ENCODE peak calls at places on chromosomes 16 and 17, in nine cellular contexts. One of them, this sample, is unnamed.

GRCh38 chr17:7326186-7326585 is 2.9 kb downstream of the NEURL4 start:
- DNase-seq in heart right ventricle: no peak
- DNase-seq in CD4-positive, alpha-beta T cell: no peak
- DNase-seq in HCT116: no peak
- DNase-seq in heart left ventricle: no peak
- DNase-seq in Panc1: no peak
- DNase-seq in fibroblast of lung: no peak
- DNase-seq in CD8-positive, alpha-beta T cell: no peak
- DNase-seq in endothelial cell of umbilical vein: no peak
- DNase-seq in this sample: no peak

GRCh38 chr16:31487720-31488629 is 5.1 kb downstream of the SLC5A2 start:
- DNase-seq in heart right ventricle: peak
- DNase-seq in CD4-positive, alpha-beta T cell: peak
- DNase-seq in HCT116: no peak
- DNase-seq in heart left ventricle: peak
- DNase-seq in Panc1: no peak
- DNase-seq in fibroblast of lung: peak
- DNase-seq in CD8-positive, alpha-beta T cell: peak
- DNase-seq in endothelial cell of umbilical vein: peak
- DNase-seq in this sample: peak

GRCh38 chr16:57637424-57637823 is 9.0 kb downstream of the ADGRG1 start:
- DNase-seq in heart right ventricle: peak
- DNase-seq in CD4-positive, alpha-beta T cell: no peak
- DNase-seq in HCT116: no peak
- DNase-seq in heart left ventricle: no peak
- DNase-seq in Panc1: no peak
- DNase-seq in fibroblast of lung: no peak
- DNase-seq in CD8-positive, alpha-beta T cell: no peak
- DNase-seq in endothelial cell of umbilical vein: peak
- DNase-seq in this sample: no peak

GRCh38 chr16:84810518-84811273 is 9.1 kb upstream of the CRISPLD2 start:
- DNase-seq in heart right ventricle: no peak
- DNase-seq in CD4-positive, alpha-beta T cell: no peak
- DNase-seq in HCT116: no peak
- DNase-seq in heart left ventricle: no peak
- DNase-seq in Panc1: no peak
- DNase-seq in fibroblast of lung: peak
- DNase-seq in CD8-positive, alpha-beta T cell: no peak
- DNase-seq in endothelial cell of umbilical vein: no peak
- DNase-seq in this sample: no peak

GRCh38 chr16:22670551-22670970 is 143.4 kb upstream of the HS3ST2 start:
- DNase-seq in heart right ventricle: no peak
- DNase-seq in CD4-positive, alpha-beta T cell: no peak
- DNase-seq in HCT116: peak
- DNase-seq in heart left ventricle: no peak
- DNase-seq in Panc1: no peak
- DNase-seq in fibroblast of lung: no peak
- DNase-seq in CD8-positive, alpha-beta T cell: no peak
- DNase-seq in endothelial cell of umbilical vein: no peak
- DNase-seq in this sample: no peak

GRCh38 chr17:12666718-12667117 is 1.0 kb downstream of the MYOCD start:
- DNase-seq in heart right ventricle: no peak
- DNase-seq in CD4-positive, alpha-beta T cell: no peak
- DNase-seq in HCT116: no peak
- DNase-seq in heart left ventricle: no peak
- DNase-seq in Panc1: no peak
- DNase-seq in fibroblast of lung: no peak
- DNase-seq in CD8-positive, alpha-beta T cell: no peak
- DNase-seq in endothelial cell of umbilical vein: no peak
- DNase-seq in this sample: no peak

GRCh38 chr16:29876186-29876577 is 13.2 kb upstream of the CDIPT start:
- DNase-seq in heart right ventricle: no peak
- DNase-seq in CD4-positive, alpha-beta T cell: no peak
- DNase-seq in HCT116: no peak
- DNase-seq in heart left ventricle: no peak
- DNase-seq in Panc1: no peak
- DNase-seq in fibroblast of lung: no peak
- DNase-seq in CD8-positive, alpha-beta T cell: no peak
- DNase-seq in endothelial cell of umbilical vein: no peak
- DNase-seq in this sample: no peak

GRCh38 chr16:78198299-78198698 is 98.8 kb downstream of the WWOX start:
- DNase-seq in heart right ventricle: no peak
- DNase-seq in CD4-positive, alpha-beta T cell: no peak
- DNase-seq in HCT116: no peak
- DNase-seq in heart left ventricle: no peak
- DNase-seq in Panc1: no peak
- DNase-seq in fibroblast of lung: no peak
- DNase-seq in CD8-positive, alpha-beta T cell: no peak
- DNase-seq in endothelial cell of umbilical vein: no peak
- DNase-seq in this sample: no peak

GRCh38 chr17:80743181-80743771 is 198.6 kb downstream of the RPTOR start:
- DNase-seq in heart right ventricle: no peak
- DNase-seq in CD4-positive, alpha-beta T cell: peak
- DNase-seq in HCT116: no peak
- DNase-seq in heart left ventricle: no peak
- DNase-seq in Panc1: no peak
- DNase-seq in fibroblast of lung: peak
- DNase-seq in CD8-positive, alpha-beta T cell: peak
- DNase-seq in endothelial cell of umbilical vein: no peak
- DNase-seq in this sample: peak

GRCh38 chr17:65055708-65056638 is 567 bp downstream of the GNA13 start:
- DNase-seq in heart right ventricle: peak
- DNase-seq in CD4-positive, alpha-beta T cell: peak
- DNase-seq in HCT116: peak
- DNase-seq in heart left ventricle: peak
- DNase-seq in Panc1: no peak
- DNase-seq in fibroblast of lung: peak
- DNase-seq in CD8-positive, alpha-beta T cell: peak
- DNase-seq in endothelial cell of umbilical vein: peak
- DNase-seq in this sample: peak

GRCh38 chr16:65547799-65548446 is 426.1 kb upstream of the CDH11 start:
- DNase-seq in heart right ventricle: no peak
- DNase-seq in CD4-positive, alpha-beta T cell: no peak
- DNase-seq in HCT116: no peak
- DNase-seq in heart left ventricle: no peak
- DNase-seq in Panc1: no peak
- DNase-seq in fibroblast of lung: peak
- DNase-seq in CD8-positive, alpha-beta T cell: no peak
- DNase-seq in endothelial cell of umbilical vein: no peak
- DNase-seq in this sample: no peak

GRCh38 chr17:7497228-7497627 is 13.1 kb downstream of the POLR2A start:
- DNase-seq in heart right ventricle: no peak
- DNase-seq in CD4-positive, alpha-beta T cell: no peak
- DNase-seq in HCT116: no peak
- DNase-seq in heart left ventricle: no peak
- DNase-seq in Panc1: no peak
- DNase-seq in fibroblast of lung: no peak
- DNase-seq in CD8-positive, alpha-beta T cell: no peak
- DNase-seq in endothelial cell of umbilical vein: peak
- DNase-seq in this sample: no peak

GRCh38 chr17:49573510-49574282 is 2.0 kb upstream of the NXPH3 start:
- DNase-seq in heart right ventricle: no peak
- DNase-seq in CD4-positive, alpha-beta T cell: no peak
- DNase-seq in HCT116: no peak
- DNase-seq in heart left ventricle: no peak
- DNase-seq in Panc1: no peak
- DNase-seq in fibroblast of lung: no peak
- DNase-seq in CD8-positive, alpha-beta T cell: no peak
- DNase-seq in endothelial cell of umbilical vein: no peak
- DNase-seq in this sample: no peak

GRCh38 chr17:60091908-60092331 is 13.2 kb upstream of the HEATR6 start:
- DNase-seq in heart right ventricle: no peak
- DNase-seq in CD4-positive, alpha-beta T cell: no peak
- DNase-seq in HCT116: no peak
- DNase-seq in heart left ventricle: no peak
- DNase-seq in Panc1: no peak
- DNase-seq in fibroblast of lung: peak
- DNase-seq in CD8-positive, alpha-beta T cell: no peak
- DNase-seq in endothelial cell of umbilical vein: peak
- DNase-seq in this sample: no peak

GRCh38 chr16:12455287-12455798 is 348.3 kb downstream of the CPPED1 start:
- DNase-seq in heart right ventricle: peak
- DNase-seq in CD4-positive, alpha-beta T cell: no peak
- DNase-seq in HCT116: peak
- DNase-seq in heart left ventricle: peak
- DNase-seq in Panc1: peak
- DNase-seq in fibroblast of lung: peak
- DNase-seq in CD8-positive, alpha-beta T cell: no peak
- DNase-seq in endothelial cell of umbilical vein: peak
- DNase-seq in this sample: peak

GRCh38 chr16:56382901-56383355 is 42.4 kb downstream of the AMFR start:
- DNase-seq in heart right ventricle: no peak
- DNase-seq in CD4-positive, alpha-beta T cell: no peak
- DNase-seq in HCT116: no peak
- DNase-seq in heart left ventricle: no peak
- DNase-seq in Panc1: no peak
- DNase-seq in fibroblast of lung: peak
- DNase-seq in CD8-positive, alpha-beta T cell: no peak
- DNase-seq in endothelial cell of umbilical vein: no peak
- DNase-seq in this sample: no peak

GRCh38 chr17:49708515-49709161 is 874 bp upstream of the SLC35B1 start:
- DNase-seq in heart right ventricle: no peak
- DNase-seq in CD4-positive, alpha-beta T cell: peak
- DNase-seq in HCT116: no peak
- DNase-seq in heart left ventricle: no peak
- DNase-seq in Panc1: no peak
- DNase-seq in fibroblast of lung: peak
- DNase-seq in CD8-positive, alpha-beta T cell: no peak
- DNase-seq in endothelial cell of umbilical vein: no peak
- DNase-seq in this sample: no peak

GRCh38 chr16:30996324-30996999 is 11.5 kb downstream of the HSD3B7 start:
- DNase-seq in heart right ventricle: no peak
- DNase-seq in CD4-positive, alpha-beta T cell: no peak
- DNase-seq in HCT116: no peak
- DNase-seq in heart left ventricle: no peak
- DNase-seq in Panc1: peak
- DNase-seq in fibroblast of lung: no peak
- DNase-seq in CD8-positive, alpha-beta T cell: no peak
- DNase-seq in endothelial cell of umbilical vein: peak
- DNase-seq in this sample: no peak

GRCh38 chr16:47928008-47928407 is 227.8 kb downstream of the ABCC12 start:
- DNase-seq in heart right ventricle: no peak
- DNase-seq in CD4-positive, alpha-beta T cell: no peak
- DNase-seq in HCT116: peak
- DNase-seq in heart left ventricle: no peak
- DNase-seq in Panc1: no peak
- DNase-seq in fibroblast of lung: no peak
- DNase-seq in CD8-positive, alpha-beta T cell: no peak
- DNase-seq in endothelial cell of umbilical vein: no peak
- DNase-seq in this sample: no peak

DNA sequence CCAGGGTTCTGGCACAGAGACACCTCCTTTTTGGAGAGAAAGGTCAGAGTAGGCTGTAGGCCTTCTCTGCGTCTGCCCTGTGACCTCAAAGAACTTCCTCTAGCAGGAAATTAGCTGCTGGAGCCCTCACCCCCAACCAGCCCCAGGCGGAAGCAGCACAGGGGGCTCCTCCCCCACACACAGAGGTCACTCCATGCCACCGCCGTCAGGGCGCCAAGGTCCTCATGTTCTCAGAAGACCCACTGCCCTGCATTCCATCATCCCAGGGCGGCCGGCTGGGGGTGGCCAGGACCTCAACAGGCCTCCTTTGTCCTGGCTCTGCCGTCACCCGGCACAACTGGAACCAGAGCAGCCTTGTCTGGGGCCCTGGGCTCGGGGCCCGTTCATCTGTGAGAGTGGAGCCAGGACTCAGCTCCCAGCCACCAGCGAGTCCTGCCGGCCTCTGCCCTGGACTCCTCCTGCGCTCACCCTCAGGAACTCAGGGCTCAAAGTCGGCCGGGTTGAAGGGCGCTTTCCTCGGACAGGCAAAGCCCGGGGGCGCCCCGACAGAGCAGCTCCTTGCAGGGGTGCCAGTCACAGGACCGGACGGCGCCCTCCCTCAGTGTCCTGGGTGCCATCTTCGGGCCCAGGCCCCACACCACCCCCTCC is 1.2 kb downstream of the TMC6 start:
- DNase-seq in heart right ventricle: peak
- DNase-seq in CD4-positive, alpha-beta T cell: peak
- DNase-seq in HCT116: no peak
- DNase-seq in heart left ventricle: peak
- DNase-seq in Panc1: no peak
- DNase-seq in fibroblast of lung: no peak
- DNase-seq in CD8-positive, alpha-beta T cell: peak
- DNase-seq in endothelial cell of umbilical vein: no peak
- DNase-seq in this sample: peak
- H3K27ac ChIP-seq in heart right ventricle: peak
- H3K27ac ChIP-seq in CD4-positive, alpha-beta T cell: peak
- H3K27ac ChIP-seq in HCT116: peak
- H3K27ac ChIP-seq in heart left ventricle: peak
- H3K27ac ChIP-seq in Panc1: peak
- H3K27ac ChIP-seq in fibroblast of lung: no peak
- H3K27ac ChIP-seq in CD8-positive, alpha-beta T cell: peak
- H3K27ac ChIP-seq in endothelial cell of umbilical vein: peak
- H3K27ac ChIP-seq in this sample: peak

GRCh38 chr16:58797137-58797801 is 63.2 kb upstream of the GOT2 start:
- DNase-seq in heart right ventricle: no peak
- DNase-seq in CD4-positive, alpha-beta T cell: no peak
- DNase-seq in HCT116: no peak
- DNase-seq in heart left ventricle: no peak
- DNase-seq in Panc1: no peak
- DNase-seq in fibroblast of lung: no peak
- DNase-seq in CD8-positive, alpha-beta T cell: no peak
- DNase-seq in endothelial cell of umbilical vein: no peak
- DNase-seq in this sample: no peak
- TF ChIP-seq CTCF in heart right ventricle: no peak
- TF ChIP-seq CTCF in CD4-positive, alpha-beta T cell: no peak
- TF ChIP-seq CTCF in HCT116: no peak
- TF ChIP-seq CTCF in heart left ventricle: no peak
- TF ChIP-seq CTCF in Panc1: no peak
- TF ChIP-seq CTCF in fibroblast of lung: no peak
- TF ChIP-seq CTCF in CD8-positive, alpha-beta T cell: no peak
- TF ChIP-seq CTCF in endothelial cell of umbilical vein: no peak
- TF ChIP-seq CTCF in this sample: no peak

DNA sequence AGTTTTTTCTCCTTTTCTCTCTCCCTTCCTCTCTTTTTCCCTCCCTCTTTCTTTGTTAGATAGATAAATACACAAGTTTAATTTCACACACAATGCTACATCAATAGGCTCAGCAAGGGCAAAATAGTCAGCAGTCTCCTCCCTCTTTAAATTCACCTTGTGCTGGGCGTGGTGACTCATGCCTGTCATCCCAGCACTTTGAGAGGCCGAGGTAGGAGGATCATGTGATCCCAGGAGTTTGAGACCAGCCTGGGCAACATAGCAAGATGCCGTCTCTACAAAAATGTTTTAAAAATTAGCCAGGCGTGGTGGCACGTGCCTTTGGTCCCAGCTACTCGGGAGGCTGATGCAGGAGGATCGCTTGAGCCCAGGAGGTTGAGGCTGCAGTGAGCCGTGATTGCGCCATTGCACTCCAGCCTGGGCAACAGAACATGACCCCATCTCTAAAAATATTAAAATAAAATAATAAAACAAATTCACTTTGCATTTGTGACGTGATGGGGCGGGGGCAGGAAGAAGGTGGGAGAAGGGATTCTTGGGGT is 27.4 kb downstream of the IL21R start:
- DNase-seq in heart right ventricle: no peak
- DNase-seq in CD4-positive, alpha-beta T cell: no peak
- DNase-seq in HCT116: no peak
- DNase-seq in heart left ventricle: no peak
- DNase-seq in Panc1: no peak
- DNase-seq in fibroblast of lung: no peak
- DNase-seq in CD8-positive, alpha-beta T cell: no peak
- DNase-seq in endothelial cell of umbilical vein: no peak
- DNase-seq in this sample: no peak
- H3K27ac ChIP-seq in heart right ventricle: no peak
- H3K27ac ChIP-seq in CD4-positive, alpha-beta T cell: no peak
- H3K27ac ChIP-seq in HCT116: no peak
- H3K27ac ChIP-seq in heart left ventricle: no peak
- H3K27ac ChIP-seq in Panc1: no peak
- H3K27ac ChIP-seq in fibroblast of lung: no peak
- H3K27ac ChIP-seq in CD8-positive, alpha-beta T cell: no peak
- H3K27ac ChIP-seq in endothelial cell of umbilical vein: no peak
- H3K27ac ChIP-seq in this sample: no peak

GRCh38 chr17:43399839-43400328 is 1.1 kb downstream of the ARL4D start:
- DNase-seq in heart right ventricle: no peak
- DNase-seq in CD4-positive, alpha-beta T cell: no peak
- DNase-seq in HCT116: no peak
- DNase-seq in heart left ventricle: peak
- DNase-seq in Panc1: no peak
- DNase-seq in fibroblast of lung: no peak
- DNase-seq in CD8-positive, alpha-beta T cell: no peak
- DNase-seq in endothelial cell of umbilical vein: peak
- DNase-seq in this sample: no peak
- TF ChIP-seq CTCF in heart right ventricle: no peak
- TF ChIP-seq CTCF in CD4-positive, alpha-beta T cell: no peak
- TF ChIP-seq CTCF in HCT116: no peak
- TF ChIP-seq CTCF in heart left ventricle: no peak
- TF ChIP-seq CTCF in Panc1: no peak
- TF ChIP-seq CTCF in fibroblast of lung: no peak
- TF ChIP-seq CTCF in CD8-positive, alpha-beta T cell: no peak
- TF ChIP-seq CTCF in endothelial cell of umbilical vein: no peak
- TF ChIP-seq CTCF in this sample: no peak

This sample was measured in left lung.